ENCODE peak calls at places on chromosomes 16 and 17, in five cellular contexts. D, Q, C, W and Y are unnamed samples.
A peak's percentile ranks its signal among the peaks of the same experiment; 100 is the strongest.

GRCh38 chr16:66618588-66618987 is 14.1 kb downstream of the CMTM3 start:
- DNase-seq in C (no peak), W (peak; percentile 26), Q (no peak), D (no peak), Y (no peak)

GRCh38 chr17:74646231-74646630 is 22.7 kb upstream of the CD300E start:
- DNase-seq in W (peak; percentile 62), C (no peak), D (no peak), Q (no peak), Y (no peak)

GRCh38 chr16:86452451-86452850 is 57.9 kb upstream of the FOXF1 start:
- DNase-seq in Q (no peak), W (no peak), C (no peak), D (no peak), Y (no peak)

GRCh38 chr17:12732366-12732765 is 56.9 kb upstream of the ARHGAP44 start:
- DNase-seq in Q (no peak), D (no peak), W (no peak), C (no peak), Y (no peak)

GRCh38 chr16:74052006-74052405 is 244.6 kb upstream of the PSMD7 start:
- DNase-seq in C (no peak), D (no peak), W (no peak), Q (no peak), Y (no peak)

GRCh38 chr17:74592087-74592990 is at the start of gene CD300LD:
- DNase-seq in Q (no peak), D (no peak), C (no peak), W (no peak), Y (no peak)

GRCh38 chr17:58317421-58318064 is 11.1 kb downstream of the TSPOAP1 start:
- DNase-seq in W (peak; percentile 77), Q (peak; percentile 36), D (peak; percentile 63), C (peak; percentile 70), Y (peak; percentile 76)

GRCh38 chr17:80849119-80849518 is 142.5 kb upstream of the CHMP6 start:
- DNase-seq in C (no peak), D (no peak), W (no peak), Q (no peak), Y (no peak)

GRCh38 chr17:66978514-66979061 is 14.1 kb downstream of the CACNG4 start:
- DNase-seq in W (no peak), Q (no peak), C (no peak), D (no peak), Y (no peak)

GRCh38 chr17:77382966-77383612 is 242.3 kb downstream of the SEC14L1 start:
- DNase-seq in Q (no peak), W (no peak), D (no peak), C (no peak), Y (peak; percentile 19)

GRCh38 chr16:81014672-81015071 is 7.7 kb downstream of the CENPN start:
- DNase-seq in C (no peak), W (no peak), D (no peak), Q (no peak), Y (no peak)

GRCh38 chr16:51849715-51850114 is 697.2 kb downstream of the TOX3 start:
- DNase-seq in C (no peak), Q (no peak), W (no peak), D (no peak), Y (no peak)

GRCh38 chr16:48608452-48608851 is 1.5 kb downstream of the N4BP1 start:
- DNase-seq in D (no peak), W (no peak), Q (no peak), C (no peak), Y (no peak)

GRCh38 chr17:76280650-76281049 is 15.5 kb downstream of the UBALD2 start:
- DNase-seq in Q (no peak), W (no peak), D (no peak), C (no peak), Y (no peak)

DNA sequence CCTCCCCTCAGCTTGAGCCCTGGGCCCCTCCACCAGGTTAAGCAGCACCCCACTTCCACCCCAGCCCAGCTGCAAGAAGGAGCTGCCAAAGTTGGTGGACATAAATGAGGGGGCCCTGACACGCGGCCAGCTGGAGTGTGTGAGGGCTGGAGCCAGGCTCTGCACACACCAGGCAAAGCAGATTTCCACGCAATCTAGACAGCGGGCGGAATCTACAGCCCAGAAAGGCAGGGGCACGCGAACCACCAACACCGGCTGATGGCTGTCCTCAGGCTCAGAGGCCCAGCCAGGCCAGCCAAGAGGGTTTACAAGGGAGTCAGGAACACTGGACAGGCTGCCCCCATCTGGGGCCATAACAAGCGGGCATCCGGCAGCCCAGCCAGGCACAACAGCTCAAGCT is 171.2 kb downstream of the ZNF423 start:
- DNase-seq in C (no peak), W (no peak), Q (no peak), D (no peak), Y (no peak)
- TF ChIP-seq CTCF in C (no peak), W (no peak), Q (no peak), D (no peak), Y (no peak)

GRCh38 chr17:50583636-50584035 is 23.1 kb downstream of the CACNA1G start:
- DNase-seq in W (no peak), C (no peak), D (no peak), Q (no peak), Y (no peak)
- TF ChIP-seq CTCF in W (no peak), C (no peak), D (no peak), Q (no peak), Y (no peak)

DNA sequence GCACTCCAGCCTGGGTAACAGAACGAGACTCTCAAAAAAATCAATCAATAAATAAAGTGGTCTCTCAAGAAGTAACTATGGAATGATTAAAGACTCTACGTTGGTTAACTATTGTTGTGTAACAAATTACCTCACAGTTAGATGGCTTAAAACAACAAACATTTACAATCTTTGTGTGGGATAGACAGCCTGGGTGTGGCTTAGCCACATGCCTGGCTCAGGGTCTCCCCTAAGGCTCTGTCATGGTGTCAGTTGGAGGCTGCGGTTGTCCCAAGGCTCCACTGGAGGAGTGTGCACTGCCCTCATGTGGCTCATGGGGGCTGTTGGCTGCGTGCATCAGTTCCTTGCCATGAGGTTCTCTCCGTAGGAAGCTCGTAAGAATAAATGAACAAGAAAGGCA is 294.5 kb downstream of the SNX29 start:
- DNase-seq in D (no peak), Q (no peak), W (peak; percentile 39), C (peak; percentile 75), Y (no peak)
- TF ChIP-seq CTCF in D (no peak), Q (no peak), W (peak; percentile 15), C (peak; percentile 64), Y (no peak)

DNA sequence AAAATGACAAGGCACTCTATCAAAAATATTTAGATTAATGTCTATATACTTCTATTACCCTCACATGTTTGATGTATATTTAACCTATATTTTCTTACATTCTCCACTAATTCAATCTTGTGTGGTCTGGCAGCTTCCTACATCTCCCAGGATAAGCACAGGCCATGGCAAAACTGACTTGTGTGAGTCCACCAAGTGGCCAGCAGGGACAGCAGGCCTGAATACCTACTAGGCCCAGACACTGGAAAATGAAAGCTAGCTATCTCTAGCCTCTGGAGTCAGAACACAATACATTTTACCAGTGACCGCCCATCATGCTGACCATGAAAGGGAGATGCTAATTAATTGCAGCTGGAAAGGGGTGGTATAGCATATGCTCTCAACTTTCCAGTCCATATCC is 132.3 kb downstream of the PCTP start:
- DNase-seq in W (peak; percentile 10), Q (no peak), D (no peak), C (peak; percentile 38), Y (no peak)
- TF ChIP-seq CTCF in W (no peak), Q (no peak), D (no peak), C (peak; percentile 36), Y (no peak)

DNA sequence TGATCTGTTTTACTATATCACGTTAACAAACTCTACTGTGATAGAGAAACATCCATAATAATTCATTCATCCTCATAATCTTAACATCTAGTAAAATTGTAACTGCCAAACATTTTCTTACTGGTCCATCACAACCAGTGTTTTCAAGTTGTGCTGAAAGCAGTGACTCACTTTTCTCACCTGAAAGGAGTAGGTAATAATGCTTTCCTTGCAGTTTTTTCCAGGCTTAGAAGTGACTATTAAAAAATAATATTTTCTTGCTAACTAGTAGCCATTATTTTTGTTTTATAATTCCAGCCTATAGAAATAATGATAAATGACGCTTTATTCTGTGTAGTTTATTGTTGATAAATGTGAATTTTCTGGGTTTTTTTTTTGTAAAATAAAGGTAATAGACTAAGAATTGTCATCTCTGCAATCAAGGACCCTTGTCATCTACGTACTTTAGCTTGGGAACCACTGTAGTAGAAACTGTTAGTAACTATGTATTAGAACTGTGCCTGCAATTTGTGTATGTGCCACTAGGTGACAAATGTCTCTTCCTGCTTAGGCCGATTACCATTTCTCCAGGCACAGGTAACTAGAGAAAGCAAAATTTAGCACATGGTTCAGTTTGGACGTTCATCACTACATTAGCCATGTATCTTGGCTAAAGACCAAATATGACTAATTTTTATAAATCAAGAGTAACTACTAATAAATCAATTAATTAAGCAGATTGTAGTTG is 409.4 kb upstream of the ERCC4 start:
- DNase-seq in C (peak; percentile 22), W (no peak), D (no peak), Q (no peak), Y (no peak)
- TF ChIP-seq CTCF in C (peak; percentile 54), W (no peak), D (no peak), Q (no peak), Y (peak; percentile 29)